ENCODE peak calls at places on chromosomes 12 and 14, in eight cellular contexts. H is breast epithelium; P is Peyer's patch; T is lower lobe of right lung; Z is GM23248; C is naive thymus-derived CD4-positive, alpha-beta T cell; M is testis; F is adipocyte. O is an unnamed sample.
A peak's percentile ranks its signal among the peaks of the same experiment; 100 is the strongest.

GRCh38 chr12:53733051-53733812 is 6.0 kb upstream of the CALCOCO1 start:
- DNase-seq in M (no peak), T (no peak), C (no peak), P (no peak), Z (no peak), H (no peak), F (peak; percentile 23), O (no peak)

GRCh38 chr12:28190321-28191017 is at the start of gene CCDC91:
- DNase-seq in C (peak; percentile 89), F (peak; percentile 89), H (peak; percentile 89), T (peak; percentile 91), Z (peak; percentile 94), P (peak; percentile 89), M (peak; percentile 93), O (peak; percentile 89)

GRCh38 chr14:90263748-90264449 is 7.5 kb downstream of the PSMC1 start:
- DNase-seq in M (no peak), Z (no peak), C (no peak), H (no peak), P (no peak), T (no peak), F (no peak), O (no peak)

GRCh38 chr12:15856097-15856982 is 25.8 kb upstream of the STRAP start:
- DNase-seq in M (peak; percentile 74), P (no peak), F (peak; percentile 89), H (no peak), C (peak; percentile 45), Z (peak; percentile 74), T (no peak), O (no peak)

GRCh38 chr14:29274890-29275651 is 508.5 kb downstream of the FOXG1 start:
- DNase-seq in M (no peak), F (no peak), H (no peak), P (no peak), C (no peak), Z (no peak), T (no peak), O (no peak)

GRCh38 chr12:113453330-113453729 is 18.3 kb downstream of the LHX5 start:
- DNase-seq in C (no peak), P (no peak), F (no peak), M (peak; percentile 40), T (no peak), Z (no peak), H (no peak), O (no peak)

GRCh38 chr12:108855284-108856169 is 1.9 kb downstream of the SSH1 start:
- DNase-seq in C (no peak), Z (no peak), P (no peak), M (peak; percentile 55), T (no peak), H (no peak), F (no peak), O (no peak)

GRCh38 chr12:10873374-10873773 is 10.7 kb downstream of the PRH1 start:
- DNase-seq in H (no peak), F (peak; percentile 54), T (no peak), P (no peak), M (peak; percentile 31), Z (no peak), C (no peak), O (no peak)

GRCh38 chr12:93804392-93805179 is 127.4 kb downstream of the CRADD start:
- DNase-seq in P (no peak), H (no peak), T (no peak), Z (peak; percentile 88), C (no peak), M (no peak), F (no peak), O (peak; percentile 43)

GRCh38 chr12:66304296-66304915 is 2.1 kb downstream of the HELB start:
- DNase-seq in H (no peak), T (no peak), M (no peak), C (no peak), P (no peak), F (no peak), Z (no peak), O (no peak)

GRCh38 chr14:104826197-104826857 is 25.4 kb downstream of the ZBTB42 start:
- DNase-seq in H (peak; percentile 85), F (peak; percentile 96), C (peak; percentile 84), T (peak; percentile 93), P (peak; percentile 98), M (peak; percentile 90), Z (peak; percentile 87), O (peak; percentile 83)

GRCh38 chr14:96265387-96265786 is 9.4 kb downstream of the BDKRB1 start:
- DNase-seq in C (no peak), M (no peak), F (no peak), H (no peak), Z (no peak), T (no peak), P (no peak), O (no peak)

GRCh38 chr12:67909681-67910080 is 79.6 kb upstream of the IFNG-AS1 start:
- DNase-seq in H (no peak), Z (peak; percentile 48), F (no peak), M (no peak), T (no peak), C (no peak), P (no peak), O (no peak)

GRCh38 chr12:89325495-89325894 is 26.8 kb downstream of the DUSP6 start:
- DNase-seq in Z (no peak), F (no peak), M (no peak), C (no peak), P (no peak), T (no peak), H (no peak), O (no peak)

GRCh38 chr14:34610101-34610500 is 19.8 kb downstream of the SNX6 start:
- DNase-seq in H (no peak), T (no peak), Z (no peak), M (no peak), F (no peak), P (no peak), C (no peak), O (no peak)

GRCh38 chr12:33817713-33818112 is 204.6 kb upstream of the ALG10 start:
- DNase-seq in C (no peak), H (no peak), T (no peak), M (no peak), F (no peak), Z (no peak), P (no peak), O (no peak)

GRCh38 chr14:77603654-77604270 is 12.7 kb downstream of the SPTLC2 start:
- DNase-seq in F (peak; percentile 24), P (no peak), Z (no peak), C (no peak), T (no peak), M (peak; percentile 22), H (no peak), O (no peak)

GRCh38 chr14:93199031-93199430 is 7.8 kb downstream of the GON7 start:
- DNase-seq in Z (no peak), M (no peak), F (no peak), T (no peak), P (no peak), H (no peak), C (no peak), O (no peak)

GRCh38 chr12:62732861-62733427 is 202.0 kb downstream of the PPM1H start:
- DNase-seq in M (no peak), T (no peak), H (no peak), P (no peak), Z (peak; percentile 87), C (no peak), F (peak; percentile 58), O (peak; percentile 73)

GRCh38 chr14:71449316-71450055 is 482.7 kb upstream of the RGS6 start:
- DNase-seq in P (no peak), C (no peak), M (no peak), H (no peak), T (no peak), Z (peak; percentile 41), F (no peak), O (no peak)

GRCh38 chr12:46383654-46384450 is 11.3 kb upstream of the SLC38A2 start:
- DNase-seq in Z (peak; percentile 96), M (peak; percentile 95), T (peak; percentile 94), P (peak; percentile 93), C (peak; percentile 78), H (peak; percentile 92), F (peak; percentile 97), O (peak; percentile 97)

GRCh38 chr14:96455588-96455987 is 46.6 kb upstream of the PAPOLA start:
- DNase-seq in M (no peak), P (no peak), T (no peak), Z (peak; percentile 45), F (no peak), C (no peak), H (no peak), O (no peak)

GRCh38 chr14:67420102-67420739 is 8.3 kb upstream of the PLEK2 start:
- DNase-seq in F (no peak), H (no peak), P (peak; percentile 72), C (no peak), T (no peak), Z (no peak), M (no peak), O (no peak)

GRCh38 chr12:4828176-4828575 is 81.5 kb upstream of the KCNA1 start:
- DNase-seq in H (no peak), T (no peak), C (no peak), P (no peak), F (no peak), M (no peak), Z (no peak), O (no peak)

GRCh38 chr14:92659765-92660561 is 88.5 kb downstream of the LGMN start:
- DNase-seq in P (no peak), C (no peak), T (peak; percentile 74), F (no peak), Z (peak; percentile 25), H (peak; percentile 29), M (peak; percentile 75), O (no peak)

GRCh38 chr12:122064034-122064777 is 14.3 kb upstream of the MLXIP start:
- DNase-seq in Z (peak; percentile 63), F (peak; percentile 60), T (peak; percentile 84), H (peak; percentile 39), C (no peak), M (peak; percentile 91), P (peak; percentile 78), O (peak; percentile 99)
- H3K4me3 ChIP-seq in Z (no peak overlapping the region), F (peak overlapping the region; percentile 18), T (peak overlapping the region; percentile 26), H (no peak overlapping the region), C (no peak overlapping the region), M (no peak overlapping the region), P (no peak overlapping the region), O (peak overlapping the region; percentile 50)

GRCh38 chr14:75561013-75561432 is 17.4 kb upstream of the FLVCR2 start:
- DNase-seq in H (peak; percentile 74), T (peak; percentile 86), M (peak; percentile 86), Z (peak; percentile 80), F (peak; percentile 87), P (peak; percentile 82), C (no peak), O (peak; percentile 48)
- H3K9me3 ChIP-seq in H (no peaks in the 10 kb centered on the region), T (no peaks in the 10 kb centered on the region), M (no peaks in the 10 kb centered on the region), Z (no peaks in the 10 kb centered on the region), F (peaks cover 4% of the 10 kb centered on the region), P (no peaks in the 10 kb centered on the region), C (no peaks in the 10 kb centered on the region), O (no peaks in the 10 kb centered on the region)

DNA sequence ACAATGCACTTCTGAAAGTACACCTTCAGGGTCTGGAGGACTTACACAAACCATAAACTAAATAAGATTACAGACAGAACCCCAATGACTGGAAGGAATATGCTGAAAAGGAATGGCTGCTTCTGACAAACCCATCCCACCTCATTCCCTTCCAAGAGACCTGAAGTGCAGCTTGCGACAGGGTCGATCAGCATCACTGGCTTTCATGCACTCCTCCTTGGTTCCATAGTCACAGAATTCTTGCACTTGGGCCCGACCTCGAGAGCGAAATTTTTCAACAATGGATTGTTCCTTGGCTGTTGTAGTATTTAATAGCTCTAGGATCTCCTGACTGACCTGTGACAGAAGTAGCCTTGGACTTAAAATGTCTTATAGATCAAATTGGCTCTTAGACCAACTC is 9.6 kb downstream of the METTL3 start:
- DNase-seq in F (no peak), Z (no peak), H (no peak), T (no peak), P (no peak), M (no peak), C (no peak), O (no peak)
- H3K36me3 ChIP-seq in F (peaks cover 69% of the 10 kb centered on the region), Z (peaks cover 38% of the 10 kb centered on the region), H (no peaks in the 10 kb centered on the region), T (peaks cover 79% of the 10 kb centered on the region), P (no peaks in the 10 kb centered on the region), M (no peaks in the 10 kb centered on the region), C (peaks cover 12% of the 10 kb centered on the region), O (peaks cover 40% of the 10 kb centered on the region)

GRCh38 chr14:54856152-54856551 is 46.5 kb downstream of the GCH1 start:
- DNase-seq in P (no peak), M (no peak), H (no peak), T (no peak), Z (no peak), C (no peak), F (no peak), O (no peak)
- H3K4me3 ChIP-seq in P (no peak overlapping the region), M (no peak overlapping the region), H (no peak overlapping the region), T (no peak overlapping the region), Z (no peak overlapping the region), C (no peak overlapping the region), F (no peak overlapping the region), O (no peak overlapping the region)

O was measured in MG63.